ENCODE peak calls at places on chromosomes 6 and 20, in four cellular contexts. One of them, this sample, is unnamed.

GRCh38 chr20:50713677-50714101 is 17.7 kb upstream of the PARD6B start:
- DNase-seq in ovary: no peak
- DNase-seq in NCI-H69: no peak
- DNase-seq in glutamatergic neuron: no peak
- DNase-seq in this sample: peak; percentile 75

GRCh38 chr6:40832691-40833090 is 206.3 kb downstream of the UNC5CL start:
- DNase-seq in ovary: no peak
- DNase-seq in glutamatergic neuron: no peak
- DNase-seq in NCI-H69: no peak
- DNase-seq in this sample: no peak

GRCh38 chr6:131937703-131938631 is 13.2 kb downstream of the CCN2 start:
- DNase-seq in glutamatergic neuron: no peak
- DNase-seq in NCI-H69: peak; percentile 11
- DNase-seq in ovary: no peak
- DNase-seq in this sample: no peak

GRCh38 chr20:35653893-35654292 is 10.8 kb downstream of the CPNE1 start:
- DNase-seq in ovary: no peak
- DNase-seq in NCI-H69: no peak
- DNase-seq in glutamatergic neuron: no peak
- DNase-seq in this sample: no peak

GRCh38 chr6:33641144-33641543 is 20.0 kb downstream of the ITPR3 start:
- DNase-seq in ovary: no peak
- DNase-seq in NCI-H69: no peak
- DNase-seq in glutamatergic neuron: no peak
- DNase-seq in this sample: no peak

GRCh38 chr6:158041370-158041769 is 59.7 kb downstream of the SYNJ2 start:
- DNase-seq in glutamatergic neuron: no peak
- DNase-seq in ovary: no peak
- DNase-seq in NCI-H69: no peak
- DNase-seq in this sample: no peak

GRCh38 chr6:34391023-34391485 is 1.4 kb downstream of the NUDT3 start:
- DNase-seq in glutamatergic neuron: no peak
- DNase-seq in NCI-H69: peak; percentile 83
- DNase-seq in ovary: no peak
- DNase-seq in this sample: peak; percentile 20

GRCh38 chr6:33693186-33694158 is 18.0 kb downstream of the UQCC2 start:
- DNase-seq in glutamatergic neuron: no peak
- DNase-seq in ovary: no peak
- DNase-seq in NCI-H69: no peak
- DNase-seq in this sample: no peak

GRCh38 chr20:32018269-32019155 is 8.3 kb downstream of the CCM2L start:
- DNase-seq in ovary: peak; percentile 52
- DNase-seq in NCI-H69: peak; percentile 96
- DNase-seq in glutamatergic neuron: peak; percentile 94
- DNase-seq in this sample: peak; percentile 51

GRCh38 chr20:35616465-35617396 is 1.1 kb downstream of the SPAG4 start:
- DNase-seq in ovary: peak; percentile 98
- DNase-seq in glutamatergic neuron: peak; percentile 83
- DNase-seq in NCI-H69: peak; percentile 91
- DNase-seq in this sample: peak; percentile 88

GRCh38 chr6:93036835-93037234 is 382.5 kb downstream of the EPHA7 start:
- DNase-seq in ovary: no peak
- DNase-seq in glutamatergic neuron: no peak
- DNase-seq in NCI-H69: peak; percentile 62
- DNase-seq in this sample: peak; percentile 22

GRCh38 chr6:16488813-16489212 is 250.4 kb downstream of the GMPR start:
- DNase-seq in NCI-H69: no peak
- DNase-seq in glutamatergic neuron: no peak
- DNase-seq in ovary: no peak
- DNase-seq in this sample: no peak

GRCh38 chr6:134806151-134806550 is 143.8 kb downstream of the ALDH8A1 start:
- DNase-seq in NCI-H69: no peak
- DNase-seq in ovary: no peak
- DNase-seq in glutamatergic neuron: no peak
- DNase-seq in this sample: no peak

GRCh38 chr20:46118481-46119020 is 437 bp downstream of the CD40 start:
- DNase-seq in glutamatergic neuron: no peak
- DNase-seq in NCI-H69: peak; percentile 10
- DNase-seq in ovary: peak; percentile 63
- DNase-seq in this sample: no peak

GRCh38 chr6:159943101-159943632 is 25.7 kb upstream of the IGF2R start:
- DNase-seq in NCI-H69: no peak
- DNase-seq in glutamatergic neuron: no peak
- DNase-seq in ovary: no peak
- DNase-seq in this sample: peak; percentile 62

GRCh38 chr6:41786451-41787218 is 859 bp upstream of the TOMM6 start:
- DNase-seq in NCI-H69: peak; percentile 93
- DNase-seq in ovary: peak; percentile 93
- DNase-seq in glutamatergic neuron: peak; percentile 95
- DNase-seq in this sample: peak; percentile 87

GRCh38 chr20:1844723-1845523 is 50.3 kb upstream of the SIRPA start:
- DNase-seq in glutamatergic neuron: no peak
- DNase-seq in ovary: no peak
- DNase-seq in NCI-H69: peak; percentile 68
- DNase-seq in this sample: peak; percentile 36

GRCh38 chr20:31821427-31821826 is 2.3 kb downstream of the MYLK2 start:
- DNase-seq in ovary: no peak
- DNase-seq in glutamatergic neuron: peak; percentile 21
- DNase-seq in NCI-H69: peak; percentile 32
- DNase-seq in this sample: no peak

GRCh38 chr6:27743787-27744186 is 168.4 kb downstream of the OR2B2 start:
- DNase-seq in ovary: no peak
- DNase-seq in NCI-H69: no peak
- DNase-seq in glutamatergic neuron: no peak
- DNase-seq in this sample: no peak

GRCh38 chr20:50312682-50313187 is 122.1 kb downstream of the CEBPB start:
- DNase-seq in NCI-H69: no peak
- DNase-seq in glutamatergic neuron: no peak
- DNase-seq in ovary: peak; percentile 73
- DNase-seq in this sample: peak; percentile 73

GRCh38 chr6:22838346-22838745 is 269.0 kb downstream of the HDGFL1 start:
- DNase-seq in NCI-H69: no peak
- DNase-seq in ovary: no peak
- DNase-seq in glutamatergic neuron: no peak
- DNase-seq in this sample: no peak

GRCh38 chr6:161139766-161140553 is 133.9 kb downstream of the AGPAT4 start:
- DNase-seq in ovary: no peak
- DNase-seq in NCI-H69: peak; percentile 66
- DNase-seq in glutamatergic neuron: peak; percentile 43
- DNase-seq in this sample: no peak

GRCh38 chr6:107784669-107785068 is 39.4 kb downstream of the SCML4 start:
- DNase-seq in glutamatergic neuron: no peak
- DNase-seq in NCI-H69: no peak
- DNase-seq in ovary: no peak
- DNase-seq in this sample: no peak

GRCh38 chr20:44495802-44496481 is 20.3 kb downstream of the TTPAL start:
- DNase-seq in glutamatergic neuron: no peak
- DNase-seq in NCI-H69: no peak
- DNase-seq in ovary: no peak
- DNase-seq in this sample: no peak

GRCh38 chr20:35615667-35616464 is at the start of gene SPAG4:
- DNase-seq in NCI-H69: peak; percentile 100
- DNase-seq in glutamatergic neuron: peak; percentile 100
- DNase-seq in ovary: peak; percentile 88
- DNase-seq in this sample: peak; percentile 99

GRCh38 chr6:32427218-32427617 is 12.5 kb upstream of the HLA-DRA start:
- DNase-seq in ovary: no peak
- DNase-seq in glutamatergic neuron: no peak
- DNase-seq in NCI-H69: no peak
- DNase-seq in this sample: no peak

GRCh38 chr6:12693122-12693521 is 23.4 kb upstream of the PHACTR1 start:
- DNase-seq in ovary: no peak
- DNase-seq in glutamatergic neuron: no peak
- DNase-seq in NCI-H69: no peak
- DNase-seq in this sample: no peak

GRCh38 chr6:161011509-161012480 is 20.2 kb downstream of the MAP3K4 start:
- DNase-seq in NCI-H69: peak; percentile 32
- DNase-seq in ovary: no peak
- DNase-seq in glutamatergic neuron: no peak
- DNase-seq in this sample: no peak

GRCh38 chr6:136962661-136963060 is 40.6 kb downstream of the SLC35D3 start:
- DNase-seq in NCI-H69: peak; percentile 99
- DNase-seq in glutamatergic neuron: peak; percentile 62
- DNase-seq in ovary: no peak
- DNase-seq in this sample: no peak

GRCh38 chr6:3723966-3724365 is 27.5 kb downstream of the PXDC1 start:
- DNase-seq in glutamatergic neuron: no peak
- DNase-seq in NCI-H69: no peak
- DNase-seq in ovary: no peak
- DNase-seq in this sample: no peak

GRCh38 chr20:52801628-52802006 is 170.5 kb upstream of the TSHZ2 start:
- DNase-seq in glutamatergic neuron: no peak
- DNase-seq in NCI-H69: peak; percentile 0
- DNase-seq in ovary: no peak
- DNase-seq in this sample: no peak

GRCh38 chr6:160221423-160221822 is 37.2 kb downstream of the SLC22A2 start:
- DNase-seq in ovary: no peak
- DNase-seq in NCI-H69: peak; percentile 4
- DNase-seq in glutamatergic neuron: no peak
- DNase-seq in this sample: no peak

GRCh38 chr20:53598140-53599038 is 4.8 kb upstream of the ZNF217 start:
- DNase-seq in ovary: no peak
- DNase-seq in glutamatergic neuron: no peak
- DNase-seq in NCI-H69: no peak
- DNase-seq in this sample: peak; percentile 11

GRCh38 chr6:85923013-85923430 is 280.3 kb upstream of the SYNCRIP start:
- DNase-seq in ovary: peak; percentile 33
- DNase-seq in NCI-H69: peak; percentile 45
- DNase-seq in glutamatergic neuron: no peak
- DNase-seq in this sample: peak; percentile 54

GRCh38 chr6:144469144-144469575 is 184.0 kb downstream of the UTRN start:
- DNase-seq in ovary: no peak
- DNase-seq in glutamatergic neuron: no peak
- DNase-seq in NCI-H69: no peak
- DNase-seq in this sample: no peak

This sample was measured in testis.